ENCODE peak calls at places on chromosomes 7 and 10, in five cellular contexts. I is psoas muscle, C is OCI-LY7, X is AG04450, K is fibroblast of the aortic adventitia. P is an unnamed sample.

GRCh38 chr10:100739516-100740368 is 5.6 kb upstream of the PAX2 start:
- DNase-seq in C (no peak), I (no peak), K (no peak), X (no peak), P (no peak)

GRCh38 chr7:47726047-47726726 is 144.3 kb upstream of the TNS3 start:
- DNase-seq in X (no peak), I (no peak), C (no peak), K (no peak), P (no peak)

GRCh38 chr10:77006836-77007511 is 630.6 kb downstream of the KCNMA1 start:
- DNase-seq in I (no peak), K (no peak), X (no peak), C (no peak), P (peak)

GRCh38 chr10:104277785-104278184 is 8.8 kb downstream of the GSTO2 start:
- DNase-seq in C (no peak), I (no peak), X (no peak), K (no peak), P (no peak)

GRCh38 chr10:29858352-29859267 is 200.8 kb downstream of the JCAD start:
- DNase-seq in C (no peak), K (peak), X (peak), I (peak), P (peak)

GRCh38 chr10:72126872-72127232 is 38.5 kb upstream of the SPOCK2 start:
- DNase-seq in K (no peak), C (no peak), X (no peak), I (no peak), P (no peak)

GRCh38 chr10:48480397-48481374 is 124.2 kb downstream of the ARHGAP22 start:
- DNase-seq in I (no peak), C (no peak), K (no peak), X (no peak), P (no peak)

GRCh38 chr7:93921607-93922446 is at the start of gene GNG11:
- DNase-seq in I (peak), X (no peak), K (peak), C (peak), P (peak)

GRCh38 chr7:133753513-133753912 is 373.6 kb upstream of the LRGUK start:
- DNase-seq in K (no peak), I (no peak), C (no peak), X (no peak), P (no peak)

GRCh38 chr10:47042199-47042473 is 130.9 kb downstream of the PTPN20 start:
- DNase-seq in K (no peak), X (no peak), C (no peak), I (no peak), P (no peak)

GRCh38 chr10:28633750-28634149 is 43.6 kb upstream of the BAMBI start:
- DNase-seq in I (no peak), C (no peak), K (no peak), X (no peak), P (no peak)

GRCh38 chr10:11025978-11026377 is 8.3 kb downstream of the CELF2 start:
- DNase-seq in X (no peak), K (no peak), I (no peak), C (no peak), P (no peak)

GRCh38 chr7:105245398-105246099 is 143.2 kb downstream of the SRPK2 start:
- DNase-seq in C (peak), K (peak), I (no peak), X (no peak), P (no peak)

GRCh38 chr7:140168816-140169215 is 8.0 kb downstream of the KDM7A start:
- DNase-seq in I (no peak), X (no peak), C (no peak), K (no peak), P (no peak)

GRCh38 chr10:103072891-103073290 is 120.2 kb downstream of the NT5C2 start:
- DNase-seq in I (no peak), X (no peak), K (no peak), C (no peak), P (no peak)

GRCh38 chr7:7688956-7689355 is 29.5 kb downstream of the RPA3 start:
- DNase-seq in X (no peak), C (no peak), I (no peak), K (no peak), P (no peak)

GRCh38 chr10:43913676-43914235 is 265.1 kb upstream of the ZNF32 start:
- DNase-seq in I (no peak), K (no peak), X (no peak), C (peak), P (no peak)

GRCh38 chr7:38660427-38661099 is 29.4 kb upstream of the AMPH start:
- DNase-seq in K (peak), C (peak), X (no peak), I (no peak), P (peak)

GRCh38 chr10:17873946-17874345 is 64.8 kb downstream of the MRC1 start:
- DNase-seq in I (no peak), C (no peak), X (no peak), K (peak), P (no peak)

GRCh38 chr7:26090927-26091519 is 61.0 kb upstream of the NFE2L3 start:
- DNase-seq in X (peak), I (no peak), K (peak), C (peak), P (peak)

GRCh38 chr7:138608292-138608691 is 92.9 kb downstream of the SVOPL start:
- DNase-seq in I (no peak), C (no peak), X (no peak), K (peak), P (no peak)

GRCh38 chr7:139105037-139105382 is 4.5 kb downstream of the ZC3HAV1 start:
- DNase-seq in K (no peak), X (no peak), C (peak), I (no peak), P (no peak)

GRCh38 chr10:99888623-99889022 is 106.2 kb downstream of the ABCC2 start:
- DNase-seq in K (peak), X (no peak), C (no peak), I (no peak), P (no peak)

GRCh38 chr10:2992401-2993198 is 74.7 kb upstream of the PFKP start:
- DNase-seq in C (no peak), X (no peak), K (no peak), I (no peak), P (no peak)

GRCh38 chr10:4352566-4352961 is 473.4 kb upstream of the AKR1E2 start:
- DNase-seq in C (no peak), I (peak), K (peak), X (no peak), P (peak)

GRCh38 chr10:86244296-86244695 is 122.3 kb downstream of the GRID1 start:
- DNase-seq in K (no peak), C (no peak), I (no peak), X (no peak), P (no peak)

GRCh38 chr7:50962281-50962883 is 179.7 kb upstream of the GRB10 start:
- DNase-seq in C (no peak), I (no peak), K (no peak), X (no peak), P (peak)

GRCh38 chr7:101020444-101020843 is 563 bp downstream of the MUC17 start:
- DNase-seq in K (no peak), I (no peak), X (no peak), C (no peak), P (no peak)

GRCh38 chr7:32108651-32109050 is 38.4 kb upstream of the PDE1C start:
- DNase-seq in K (no peak), C (no peak), X (no peak), I (no peak), P (peak)

GRCh38 chr7:11424006-11424405 is 408.0 kb downstream of the THSD7A start:
- DNase-seq in C (no peak), X (no peak), K (no peak), I (no peak), P (no peak)

GRCh38 chr7:16583834-16584233 is 57.2 kb downstream of the LRRC72 start:
- DNase-seq in I (no peak), X (no peak), K (no peak), C (no peak), P (no peak)

GRCh38 chr10:31320179-31320597 is 1.2 kb downstream of the ZEB1 start:
- DNase-seq in X (no peak), K (no peak), C (peak), I (peak), P (peak)

DNA sequence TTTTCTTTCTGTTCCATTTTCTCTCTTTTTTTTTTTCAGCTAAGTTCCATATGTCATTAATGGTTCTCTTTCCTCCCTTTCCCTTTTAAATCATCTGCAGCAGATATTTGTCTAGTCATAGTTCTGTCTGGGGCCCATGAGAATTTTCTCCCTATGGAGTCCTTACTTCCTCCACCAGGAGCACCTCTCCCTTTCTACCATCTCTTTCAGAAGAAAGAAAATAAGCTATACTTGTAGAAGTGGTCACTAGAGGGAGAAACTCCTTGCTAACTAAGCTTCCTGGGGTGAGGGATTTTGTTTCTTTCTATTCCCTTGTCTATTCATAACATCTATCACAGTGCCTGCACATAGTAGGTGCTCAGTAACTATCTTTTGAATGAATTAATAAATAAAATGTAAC is 230.2 kb upstream of the HPS1 start:
- DNase-seq in I (no peak), X (no peak), K (no peak), C (no peak), P (no peak)
- TF ChIP-seq CTCF in I (no peak), X (no peak), K (no peak), C (no peak), P (no peak)

DNA sequence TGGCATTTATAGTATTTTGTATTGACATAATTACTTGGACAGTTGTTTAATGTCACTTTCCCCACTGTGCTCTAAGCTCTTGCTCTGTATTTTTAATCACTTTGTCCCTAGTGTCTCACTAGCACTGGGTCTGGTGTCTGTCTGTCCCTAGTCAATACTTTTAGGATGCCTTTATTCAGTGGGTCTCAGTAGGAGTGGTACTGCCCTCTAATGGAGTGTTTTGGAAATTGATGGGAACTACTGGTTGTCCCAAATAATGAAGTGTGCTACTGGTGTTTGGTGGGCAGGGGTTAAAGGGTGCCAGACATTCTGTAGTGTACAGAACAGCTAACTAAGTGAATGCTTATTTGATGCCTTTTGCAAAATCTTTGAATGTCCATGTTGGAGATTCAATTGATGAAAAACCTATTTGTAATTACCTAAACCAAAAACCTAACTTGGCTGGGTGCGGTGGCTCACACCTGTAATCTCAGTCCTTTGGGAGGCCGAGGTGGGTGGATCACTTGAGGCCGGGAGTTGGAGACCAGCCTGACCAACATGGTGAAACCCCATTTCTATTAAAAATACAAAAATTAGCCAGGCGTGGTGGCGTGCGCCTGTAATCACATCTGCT is 33.3 kb downstream of the CDK14 start:
- DNase-seq in X (peak), I (no peak), K (peak), C (peak), P (peak)
- TF ChIP-seq CTCF in X (peak), I (peak), K (peak), C (peak), P (peak)

GRCh38 chr10:12717981-12718707 is 283.4 kb downstream of the CCDC3 start:
- DNase-seq in K (peak), I (no peak), C (no peak), X (no peak), P (peak)
- TF ChIP-seq CTCF in K (peak), I (peak), C (no peak), X (no peak), P (peak)

DNA sequence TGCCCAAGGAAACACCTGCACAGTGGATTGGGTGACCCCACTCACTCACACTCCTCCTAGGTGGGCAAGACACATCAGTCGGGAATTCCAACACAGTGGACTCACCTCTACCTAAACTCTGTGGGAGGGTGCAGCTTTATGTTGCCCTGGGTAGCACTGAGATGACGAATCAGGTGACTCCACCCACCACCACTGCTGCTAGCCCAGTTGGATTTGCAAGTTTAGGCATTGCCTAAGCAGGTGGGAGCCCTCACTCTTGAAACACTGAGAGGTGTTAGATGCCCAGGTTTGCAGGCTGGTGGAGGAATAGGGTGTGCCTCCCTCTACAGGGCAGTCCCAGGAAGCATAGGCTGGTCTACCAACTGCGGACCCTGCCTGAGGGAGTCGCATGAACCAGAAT is 708.9 kb downstream of the POM121L12 start:
- DNase-seq in K (no peak), C (no peak), I (no peak), X (no peak), P (peak)
- TF ChIP-seq CTCF in K (no peak), C (no peak), I (no peak), X (no peak), P (no peak)

GRCh38 chr7:157522954-157523353 is 186.2 kb downstream of the DNAJB6 start:
- DNase-seq in X (no peak), K (no peak), I (no peak), C (no peak), P (no peak)
- TF ChIP-seq CTCF in X (no peak), K (no peak), I (no peak), C (no peak), P (no peak)

GRCh38 chr7:128035712-128036111 is 4.5 kb upstream of the LRRC4 start:
- DNase-seq in I (no peak), X (no peak), C (peak), K (peak), P (peak)
- TF ChIP-seq CTCF in I (peak), X (peak), C (peak), K (peak), P (no peak)

DNA sequence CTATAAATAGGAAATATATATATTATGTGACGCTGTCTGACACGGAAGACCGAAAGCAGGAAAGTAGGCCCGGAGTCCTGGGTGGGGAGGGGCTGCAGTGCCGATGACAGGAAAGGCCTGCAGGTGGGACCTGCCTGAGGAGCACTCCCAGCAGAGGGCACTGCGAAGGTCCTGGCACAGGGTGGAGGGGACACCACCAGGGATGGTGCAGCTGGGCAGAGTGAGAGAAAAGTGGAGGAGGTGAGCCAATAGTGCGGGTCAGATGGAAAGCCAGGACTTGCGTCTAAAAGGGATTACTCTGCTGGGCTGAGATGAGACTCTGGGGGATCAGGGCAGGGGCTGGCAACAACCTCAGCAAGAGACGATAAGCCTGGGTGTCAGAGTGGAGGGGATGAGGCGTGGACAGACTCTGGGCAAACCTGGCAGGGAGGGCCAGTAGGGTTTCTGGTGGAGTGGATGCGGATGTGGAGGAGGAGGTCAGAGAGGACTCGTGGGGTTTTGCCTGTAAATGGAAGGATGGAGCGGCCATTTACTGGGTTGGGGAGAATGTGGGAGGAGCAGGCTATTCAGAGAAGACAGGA is 118.2 kb upstream of the ZNF746 start:
- DNase-seq in K (no peak), I (no peak), C (no peak), X (no peak), P (no peak)
- TF ChIP-seq CTCF in K (no peak), I (no peak), C (no peak), X (no peak), P (no peak)

GRCh38 chr7:72267291-72267800 is 144.8 kb downstream of the CALN1 start:
- DNase-seq in K (no peak), I (no peak), X (no peak), C (no peak), P (no peak)
- TF ChIP-seq CTCF in K (no peak), I (no peak), X (no peak), C (no peak), P (no peak)

GRCh38 chr10:125734823-125735222 is 15.3 kb downstream of the EDRF1 start:
- DNase-seq in I (no peak), X (no peak), C (no peak), K (no peak), P (no peak)
- TF ChIP-seq CTCF in I (no peak), X (peak), C (peak), K (peak), P (no peak)

P was measured in MCF 10A.